ENCODE peak calls at places on chromosomes 5 and 9, in four cellular contexts. B is K562, O is WTC11, Y is HepG2. F is an unnamed sample.

GRCh38 chr5:134139377-134139851 is 24.9 kb downstream of the TCF7 start:
- DNase-seq in B (no peak), O (no peak), Y (no peak), F (no peak)

GRCh38 chr9:92762196-92762595 is 2.4 kb downstream of the BICD2 start:
- DNase-seq in B (no peak), O (no peak), Y (no peak), F (no peak)

GRCh38 chr9:114953917-114954316 is 23.5 kb upstream of the TNFSF8 start:
- DNase-seq in B (no peak), O (no peak), Y (no peak), F (no peak)

GRCh38 chr5:149211566-149211965 is 60.1 kb upstream of the AFAP1L1 start:
- DNase-seq in B (no peak), O (no peak), Y (no peak), F (no peak)

GRCh38 chr5:90747175-90747574 is 188.6 kb downstream of the ADGRV1 start:
- DNase-seq in B (peak; percentile 18), O (no peak), Y (no peak), F (no peak)

GRCh38 chr5:120405291-120405864 is 58.7 kb upstream of the PRR16 start:
- DNase-seq in B (no peak), O (no peak), Y (no peak), F (no peak)

GRCh38 chr5:127957183-127957582 is 126.4 kb upstream of the SLC12A2 start:
- DNase-seq in B (no peak), O (no peak), Y (peak; percentile 10), F (no peak)

GRCh38 chr9:134029248-134030226 is 4.3 kb downstream of the BRD3OS start:
- DNase-seq in B (no peak), O (no peak), Y (no peak), F (no peak)

GRCh38 chr5:179509239-179509638 is 41.1 kb upstream of the RUFY1 start:
- DNase-seq in B (no peak), O (no peak), Y (no peak), F (no peak)

GRCh38 chr9:137786511-137786920 is 91.1 kb upstream of the CACNA1B start:
- DNase-seq in B (no peak), O (no peak), Y (no peak), F (no peak)

GRCh38 chr5:127170918-127171600 is 97.8 kb upstream of the C5orf63 start:
- DNase-seq in B (no peak), O (no peak), Y (no peak), F (no peak)

GRCh38 chr5:54360089-54360488 is 49.7 kb upstream of the ARL15 start:
- DNase-seq in B (no peak), O (no peak), Y (no peak), F (no peak)

GRCh38 chr9:81825831-81826540 is 102.2 kb upstream of the SPATA31D4 start:
- DNase-seq in B (no peak), O (no peak), Y (no peak), F (no peak)

GRCh38 chr5:141919218-141920129 is 4.2 kb upstream of the DELE1 start:
- DNase-seq in B (peak; percentile 78), O (no peak), Y (no peak), F (no peak)

GRCh38 chr5:33776151-33776550 is 115.6 kb downstream of the ADAMTS12 start:
- DNase-seq in B (no peak), O (no peak), Y (no peak), F (no peak)

GRCh38 chr5:33774323-33774722 is 117.5 kb downstream of the ADAMTS12 start:
- DNase-seq in B (no peak), O (no peak), Y (no peak), F (no peak)

GRCh38 chr5:33769968-33770367 is 121.8 kb downstream of the ADAMTS12 start:
- DNase-seq in B (no peak), O (no peak), Y (no peak), F (no peak)

DNA sequence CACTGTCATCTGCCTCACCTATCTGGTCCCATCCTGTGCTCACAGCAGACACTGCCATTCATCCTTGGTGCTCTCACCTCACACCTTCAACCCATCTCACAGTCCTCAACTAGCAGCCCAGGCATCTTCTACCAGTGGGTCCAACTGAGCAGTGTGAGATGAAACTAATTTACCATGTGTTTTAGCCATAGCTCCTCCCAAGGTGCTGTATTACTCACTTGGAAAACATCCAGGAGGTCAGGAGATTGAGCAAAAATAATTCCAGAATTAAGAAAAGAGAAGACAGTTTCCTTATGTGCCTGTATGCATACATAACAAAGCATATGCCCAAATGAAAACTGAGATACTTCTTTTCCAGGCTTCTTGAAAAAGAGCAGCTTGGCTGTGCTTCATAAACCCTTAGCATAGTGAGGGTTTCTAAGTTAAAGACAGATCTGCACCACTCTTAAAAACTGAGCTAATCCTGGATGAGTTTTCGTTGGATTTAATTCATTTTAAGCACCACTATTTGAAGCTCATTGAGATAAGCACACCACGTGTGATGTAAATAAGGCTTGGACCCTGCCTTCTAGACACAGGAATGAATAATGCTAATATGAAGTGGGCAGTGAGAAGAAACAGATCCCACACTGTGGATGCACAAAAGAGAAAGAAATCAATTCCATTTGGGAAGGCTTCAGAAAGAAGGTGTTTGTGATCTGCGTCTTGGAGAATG is 119.4 kb downstream of the ADAMTS12 start:
- DNase-seq in B (no peak), O (no peak), Y (no peak), F (no peak)
- TF ChIP-seq ELF4 in B (no peak), O (no peak), Y (no peak), F (no peak)

DNA sequence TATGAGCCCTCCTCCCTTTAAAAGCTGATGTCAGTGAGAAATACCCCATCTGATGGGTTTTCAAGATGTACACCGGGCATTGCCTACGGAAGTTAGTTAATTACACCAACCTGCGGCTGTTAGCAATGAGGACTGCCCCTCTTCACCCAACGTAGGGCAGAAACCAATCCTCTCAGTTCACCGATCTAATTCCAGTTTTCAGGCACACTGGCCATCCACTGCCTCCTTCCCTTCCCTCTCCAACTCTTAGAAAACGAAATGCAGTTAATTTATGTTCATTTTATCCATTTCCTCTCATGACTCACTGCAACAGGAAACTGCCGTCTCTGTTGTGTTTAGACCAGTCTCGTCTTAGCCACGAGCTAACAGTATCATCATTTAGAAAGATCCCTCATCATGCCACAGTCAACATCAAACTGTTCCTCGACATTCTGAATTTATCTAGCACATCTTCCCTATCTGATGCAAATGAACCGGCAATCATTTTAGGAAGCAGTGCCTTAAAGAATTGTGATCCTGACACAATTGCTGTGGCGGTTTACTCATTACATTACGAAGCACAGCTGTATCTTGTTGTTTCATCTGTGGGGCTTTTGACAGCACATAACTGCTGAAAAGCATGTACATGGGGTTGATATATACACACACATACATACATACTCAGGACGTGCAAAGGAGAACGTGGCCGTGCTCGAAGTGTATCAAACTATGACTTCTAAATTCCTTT is 168.6 kb downstream of the EFNA5 start:
- DNase-seq in B (no peak), O (no peak), Y (no peak), F (no peak)
- TF ChIP-seq ELF4 in B (no peak), O (no peak), Y (no peak), F (no peak)

DNA sequence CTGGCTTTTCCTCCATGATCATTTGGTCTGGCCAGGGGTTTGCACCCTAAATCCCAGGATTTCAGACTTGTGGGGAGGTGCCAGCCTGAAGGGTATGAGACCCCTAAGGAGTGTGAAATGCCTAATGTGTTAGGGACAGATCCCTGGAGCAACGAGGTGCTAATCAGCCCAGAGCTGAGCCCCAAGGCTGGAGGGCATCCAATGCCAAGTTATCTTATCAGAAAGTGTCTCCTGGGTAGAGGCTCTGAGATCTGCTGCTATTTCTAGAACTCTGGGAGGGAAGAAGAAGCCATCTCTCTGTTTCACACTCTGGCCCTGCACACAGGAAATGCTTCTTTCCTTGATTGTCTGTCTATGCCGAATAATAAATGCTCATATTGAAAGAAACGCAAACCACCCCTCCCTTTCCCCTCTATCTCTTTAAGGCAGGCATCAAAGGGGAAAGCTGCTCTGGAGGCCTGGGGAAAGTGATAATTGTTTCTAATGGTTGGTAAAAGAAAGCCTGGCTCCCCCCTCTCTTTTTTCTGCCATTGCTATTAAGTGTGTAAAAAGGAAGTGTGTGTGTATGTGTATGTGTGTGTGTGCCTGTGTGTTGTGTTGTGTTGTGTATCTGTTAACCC is 166.7 kb downstream of the PAPPA start:
- DNase-seq in B (no peak), O (no peak), Y (no peak), F (no peak)
- TF ChIP-seq ELF4 in B (no peak), O (no peak), Y (no peak), F (no peak)

GRCh38 chr5:98770158-98770910 is 3.1 kb upstream of the RGMB start:
- DNase-seq in B (no peak), O (no peak), Y (peak; percentile 41), F (no peak)

GRCh38 chr5:98768160-98769005 is 5.1 kb upstream of the RGMB start:
- DNase-seq in B (peak; percentile 47), O (peak; percentile 74), Y (peak; percentile 46), F (peak; percentile 50)

GRCh38 chr5:98769256-98770157 is 4.0 kb upstream of the RGMB start:
- DNase-seq in B (no peak), O (peak; percentile 59), Y (no peak), F (peak; percentile 31)

GRCh38 chr5:98767563-98767962 is 5.9 kb upstream of the RGMB start:
- DNase-seq in B (no peak), O (no peak), Y (no peak), F (no peak)

DNA sequence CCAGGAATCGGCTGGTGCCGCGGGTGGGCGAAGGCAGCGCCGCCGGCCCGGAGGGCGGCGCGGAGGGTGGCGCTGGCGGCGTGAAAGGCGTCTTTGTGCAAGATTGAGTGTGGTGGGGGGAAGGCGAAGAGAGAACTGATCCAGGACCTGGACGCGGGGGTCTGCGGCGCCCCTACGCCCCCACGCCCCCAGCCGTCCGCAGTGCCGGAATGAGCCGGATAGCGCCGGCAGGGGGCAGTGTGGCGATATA is 4.5 kb upstream of the RGMB start:
- DNase-seq in B (no peak), O (peak; percentile 75), Y (no peak), F (peak; percentile 32)
- TF ChIP-seq ELF4 in B (no peak), O (no peak), Y (no peak), F (no peak)

DNA sequence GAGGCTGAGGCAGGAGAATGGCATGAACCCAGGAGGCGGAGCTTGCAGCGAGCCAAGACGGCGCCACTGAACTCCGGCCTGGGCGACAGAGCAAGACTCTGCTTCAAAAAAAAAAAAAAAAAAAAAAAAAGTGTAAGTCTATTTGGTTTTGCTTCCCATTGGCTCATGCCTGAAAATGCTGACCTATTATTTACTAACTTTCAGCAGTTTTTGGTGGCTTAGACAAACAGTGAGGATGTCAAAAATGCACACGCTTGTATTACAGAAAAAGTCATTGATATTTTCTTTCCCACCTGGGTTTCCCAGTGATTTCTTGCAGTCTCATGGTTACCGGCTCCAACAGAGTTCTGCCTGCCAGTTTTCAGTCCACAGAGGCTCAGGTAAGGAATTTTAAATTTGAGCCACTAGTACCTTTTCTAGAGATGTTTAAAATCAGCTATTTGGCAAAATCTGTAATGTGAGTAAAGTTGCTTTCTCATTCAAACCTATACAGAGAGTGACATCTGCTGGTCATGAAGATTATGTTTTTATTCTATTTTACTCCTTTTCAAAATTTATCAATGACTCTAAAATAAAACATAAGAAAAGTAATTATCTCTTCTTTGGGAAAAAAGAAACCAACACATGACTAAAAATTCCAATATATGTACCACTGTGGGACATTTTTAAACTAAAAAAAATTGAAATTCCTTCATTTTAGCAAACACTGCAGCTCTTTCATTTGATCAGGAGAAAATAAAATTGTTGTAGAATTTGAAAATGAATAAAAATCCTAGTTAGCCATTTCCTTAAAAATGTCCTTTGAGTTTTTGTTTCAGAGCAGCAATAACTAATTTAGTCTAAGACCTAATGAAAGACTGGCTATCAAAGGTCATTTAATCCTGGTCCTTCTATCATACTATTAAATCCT is 8.8 kb downstream of the FAM200C start:
- DNase-seq in B (no peak), O (no peak), Y (peak; percentile 23), F (no peak)
- TF ChIP-seq ELF4 in B (no peak), O (no peak), Y (no peak), F (no peak)

DNA sequence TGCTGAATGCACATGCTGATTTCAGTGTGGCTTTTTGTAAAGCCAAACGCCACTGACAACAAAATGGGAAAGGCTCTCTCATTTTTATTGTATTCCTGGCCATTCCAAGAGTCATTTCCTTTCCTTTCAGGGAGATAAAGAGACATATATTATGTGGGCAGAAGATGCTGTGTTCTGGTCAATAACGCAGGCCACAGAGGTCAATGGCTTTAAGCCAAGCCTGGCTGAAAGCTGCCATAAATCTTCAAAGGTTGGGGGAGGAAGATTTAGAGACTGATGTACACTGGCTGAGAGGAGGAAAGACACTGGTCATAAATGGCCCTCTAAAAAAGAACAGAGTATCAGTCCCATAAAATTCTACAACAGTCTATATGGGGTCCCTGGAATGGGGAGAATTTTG is 152.0 kb upstream of the SLC24A2 start:
- DNase-seq in B (no peak), O (no peak), Y (no peak), F (no peak)
- TF ChIP-seq ELF4 in B (no peak), O (no peak), Y (no peak), F (no peak)